ENCODE peak calls at places on chromosomes 3 and 15, in seven cellular contexts. One of them, this sample, is unnamed.

GRCh38 chr15:64903331-64903950 is 8.3 kb upstream of the ANKDD1A start:
- DNase-seq in effector CD4-positive, alpha-beta T cell: no peak
- DNase-seq in endothelial cell: no peak
- DNase-seq in iris pigment epithelial cell: no peak
- DNase-seq in stimulated activated CD8-positive, alpha-beta memory T cell treated with anti-CD3 and anti-CD28 coated beads, Interleukin-7, amount 100 ng/mL, for 4 hours: no peak
- DNase-seq in hepatocyte: no peak
- DNase-seq in NCI-H2029 treated with DMSO at 0.1 percent for 48 hours: no peak
- DNase-seq in this sample: no peak

GRCh38 chr3:139326707-139327106 is 17.1 kb upstream of the MRPS22 start:
- DNase-seq in stimulated activated CD8-positive, alpha-beta memory T cell treated with anti-CD3 and anti-CD28 coated beads, Interleukin-7, amount 100 ng/mL, for 4 hours: no peak
- DNase-seq in NCI-H2029 treated with DMSO at 0.1 percent for 48 hours: no peak
- DNase-seq in iris pigment epithelial cell: no peak
- DNase-seq in endothelial cell: no peak
- DNase-seq in effector CD4-positive, alpha-beta T cell: no peak
- DNase-seq in hepatocyte: no peak
- DNase-seq in this sample: no peak

GRCh38 chr3:45942051-45942825 is 1.0 kb upstream of the CXCR6 start:
- DNase-seq in NCI-H2029 treated with DMSO at 0.1 percent for 48 hours: peak; percentile 78
- DNase-seq in iris pigment epithelial cell: peak; percentile 62
- DNase-seq in endothelial cell: no peak
- DNase-seq in hepatocyte: no peak
- DNase-seq in stimulated activated CD8-positive, alpha-beta memory T cell treated with anti-CD3 and anti-CD28 coated beads, Interleukin-7, amount 100 ng/mL, for 4 hours: no peak
- DNase-seq in effector CD4-positive, alpha-beta T cell: no peak
- DNase-seq in this sample: no peak

GRCh38 chr3:166902374-166902773 is 477.7 kb downstream of the ZBBX start:
- DNase-seq in effector CD4-positive, alpha-beta T cell: no peak
- DNase-seq in endothelial cell: no peak
- DNase-seq in hepatocyte: no peak
- DNase-seq in NCI-H2029 treated with DMSO at 0.1 percent for 48 hours: no peak
- DNase-seq in iris pigment epithelial cell: peak; percentile 1
- DNase-seq in stimulated activated CD8-positive, alpha-beta memory T cell treated with anti-CD3 and anti-CD28 coated beads, Interleukin-7, amount 100 ng/mL, for 4 hours: no peak
- DNase-seq in this sample: no peak

GRCh38 chr3:179687967-179688535 is 35.2 kb downstream of the USP13 start:
- DNase-seq in iris pigment epithelial cell: no peak
- DNase-seq in effector CD4-positive, alpha-beta T cell: no peak
- DNase-seq in endothelial cell: no peak
- DNase-seq in NCI-H2029 treated with DMSO at 0.1 percent for 48 hours: no peak
- DNase-seq in stimulated activated CD8-positive, alpha-beta memory T cell treated with anti-CD3 and anti-CD28 coated beads, Interleukin-7, amount 100 ng/mL, for 4 hours: no peak
- DNase-seq in hepatocyte: no peak
- DNase-seq in this sample: no peak

GRCh38 chr3:193812078-193812725 is 219.2 kb downstream of the OPA1 start:
- DNase-seq in endothelial cell: no peak
- DNase-seq in stimulated activated CD8-positive, alpha-beta memory T cell treated with anti-CD3 and anti-CD28 coated beads, Interleukin-7, amount 100 ng/mL, for 4 hours: no peak
- DNase-seq in effector CD4-positive, alpha-beta T cell: no peak
- DNase-seq in hepatocyte: no peak
- DNase-seq in NCI-H2029 treated with DMSO at 0.1 percent for 48 hours: no peak
- DNase-seq in iris pigment epithelial cell: no peak
- DNase-seq in this sample: no peak

GRCh38 chr15:38035701-38036100 is 101.3 kb downstream of the TMCO5A start:
- DNase-seq in NCI-H2029 treated with DMSO at 0.1 percent for 48 hours: no peak
- DNase-seq in iris pigment epithelial cell: no peak
- DNase-seq in hepatocyte: no peak
- DNase-seq in effector CD4-positive, alpha-beta T cell: no peak
- DNase-seq in endothelial cell: no peak
- DNase-seq in stimulated activated CD8-positive, alpha-beta memory T cell treated with anti-CD3 and anti-CD28 coated beads, Interleukin-7, amount 100 ng/mL, for 4 hours: no peak
- DNase-seq in this sample: no peak

GRCh38 chr3:58237940-58238681 is 519 bp downstream of the ABHD6 start:
- DNase-seq in iris pigment epithelial cell: peak; percentile 37
- DNase-seq in stimulated activated CD8-positive, alpha-beta memory T cell treated with anti-CD3 and anti-CD28 coated beads, Interleukin-7, amount 100 ng/mL, for 4 hours: peak; percentile 23
- DNase-seq in endothelial cell: peak; percentile 23
- DNase-seq in hepatocyte: peak; percentile 60
- DNase-seq in NCI-H2029 treated with DMSO at 0.1 percent for 48 hours: no peak
- DNase-seq in effector CD4-positive, alpha-beta T cell: peak; percentile 45
- DNase-seq in this sample: peak; percentile 52

GRCh38 chr15:72169236-72169920 is 28.2 kb downstream of the GRAMD2A start:
- DNase-seq in iris pigment epithelial cell: no peak
- DNase-seq in endothelial cell: no peak
- DNase-seq in effector CD4-positive, alpha-beta T cell: no peak
- DNase-seq in stimulated activated CD8-positive, alpha-beta memory T cell treated with anti-CD3 and anti-CD28 coated beads, Interleukin-7, amount 100 ng/mL, for 4 hours: no peak
- DNase-seq in hepatocyte: no peak
- DNase-seq in NCI-H2029 treated with DMSO at 0.1 percent for 48 hours: no peak
- DNase-seq in this sample: no peak

GRCh38 chr3:152657002-152657400 is 177.9 kb upstream of the P2RY1 start:
- DNase-seq in hepatocyte: no peak
- DNase-seq in stimulated activated CD8-positive, alpha-beta memory T cell treated with anti-CD3 and anti-CD28 coated beads, Interleukin-7, amount 100 ng/mL, for 4 hours: no peak
- DNase-seq in iris pigment epithelial cell: no peak
- DNase-seq in NCI-H2029 treated with DMSO at 0.1 percent for 48 hours: no peak
- DNase-seq in effector CD4-positive, alpha-beta T cell: no peak
- DNase-seq in endothelial cell: no peak
- DNase-seq in this sample: no peak

GRCh38 chr3:71949403-71949802 is 164.5 kb upstream of the PROK2 start:
- DNase-seq in hepatocyte: no peak
- DNase-seq in endothelial cell: no peak
- DNase-seq in iris pigment epithelial cell: no peak
- DNase-seq in effector CD4-positive, alpha-beta T cell: no peak
- DNase-seq in stimulated activated CD8-positive, alpha-beta memory T cell treated with anti-CD3 and anti-CD28 coated beads, Interleukin-7, amount 100 ng/mL, for 4 hours: no peak
- DNase-seq in NCI-H2029 treated with DMSO at 0.1 percent for 48 hours: no peak
- DNase-seq in this sample: no peak

GRCh38 chr3:11477286-11477935 is 166.3 kb downstream of the VGLL4 start:
- DNase-seq in stimulated activated CD8-positive, alpha-beta memory T cell treated with anti-CD3 and anti-CD28 coated beads, Interleukin-7, amount 100 ng/mL, for 4 hours: no peak
- DNase-seq in hepatocyte: peak; percentile 65
- DNase-seq in effector CD4-positive, alpha-beta T cell: no peak
- DNase-seq in iris pigment epithelial cell: peak; percentile 77
- DNase-seq in NCI-H2029 treated with DMSO at 0.1 percent for 48 hours: no peak
- DNase-seq in endothelial cell: peak; percentile 11
- DNase-seq in this sample: no peak

GRCh38 chr15:95405447-95405846 is 925.1 kb upstream of the NR2F2 start:
- DNase-seq in iris pigment epithelial cell: peak; percentile 84
- DNase-seq in stimulated activated CD8-positive, alpha-beta memory T cell treated with anti-CD3 and anti-CD28 coated beads, Interleukin-7, amount 100 ng/mL, for 4 hours: no peak
- DNase-seq in endothelial cell: no peak
- DNase-seq in effector CD4-positive, alpha-beta T cell: no peak
- DNase-seq in hepatocyte: no peak
- DNase-seq in NCI-H2029 treated with DMSO at 0.1 percent for 48 hours: no peak
- DNase-seq in this sample: no peak

GRCh38 chr3:53137221-53137620 is 7.0 kb upstream of the RFT1 start:
- DNase-seq in effector CD4-positive, alpha-beta T cell: no peak
- DNase-seq in endothelial cell: no peak
- DNase-seq in stimulated activated CD8-positive, alpha-beta memory T cell treated with anti-CD3 and anti-CD28 coated beads, Interleukin-7, amount 100 ng/mL, for 4 hours: no peak
- DNase-seq in NCI-H2029 treated with DMSO at 0.1 percent for 48 hours: no peak
- DNase-seq in iris pigment epithelial cell: no peak
- DNase-seq in hepatocyte: no peak
- DNase-seq in this sample: no peak

GRCh38 chr15:84598993-84599392 is 1.8 kb upstream of the ZSCAN2 start:
- DNase-seq in hepatocyte: peak; percentile 74
- DNase-seq in iris pigment epithelial cell: peak; percentile 72
- DNase-seq in effector CD4-positive, alpha-beta T cell: no peak
- DNase-seq in endothelial cell: peak; percentile 64
- DNase-seq in stimulated activated CD8-positive, alpha-beta memory T cell treated with anti-CD3 and anti-CD28 coated beads, Interleukin-7, amount 100 ng/mL, for 4 hours: no peak
- DNase-seq in NCI-H2029 treated with DMSO at 0.1 percent for 48 hours: no peak
- DNase-seq in this sample: no peak

GRCh38 chr15:91982401-91982800 is 128.9 kb downstream of the SLCO3A1 start:
- DNase-seq in hepatocyte: no peak
- DNase-seq in iris pigment epithelial cell: no peak
- DNase-seq in NCI-H2029 treated with DMSO at 0.1 percent for 48 hours: no peak
- DNase-seq in stimulated activated CD8-positive, alpha-beta memory T cell treated with anti-CD3 and anti-CD28 coated beads, Interleukin-7, amount 100 ng/mL, for 4 hours: no peak
- DNase-seq in endothelial cell: no peak
- DNase-seq in effector CD4-positive, alpha-beta T cell: no peak
- DNase-seq in this sample: no peak

GRCh38 chr3:183385698-183386590 is 42.5 kb downstream of the MCF2L2 start:
- DNase-seq in effector CD4-positive, alpha-beta T cell: peak; percentile 35
- DNase-seq in NCI-H2029 treated with DMSO at 0.1 percent for 48 hours: peak; percentile 66
- DNase-seq in endothelial cell: peak; percentile 59
- DNase-seq in hepatocyte: peak; percentile 87
- DNase-seq in iris pigment epithelial cell: peak; percentile 79
- DNase-seq in stimulated activated CD8-positive, alpha-beta memory T cell treated with anti-CD3 and anti-CD28 coated beads, Interleukin-7, amount 100 ng/mL, for 4 hours: peak; percentile 33
- DNase-seq in this sample: peak; percentile 25

GRCh38 chr3:32813180-32813579 is 4.6 kb upstream of the TRIM71 start:
- DNase-seq in stimulated activated CD8-positive, alpha-beta memory T cell treated with anti-CD3 and anti-CD28 coated beads, Interleukin-7, amount 100 ng/mL, for 4 hours: no peak
- DNase-seq in NCI-H2029 treated with DMSO at 0.1 percent for 48 hours: no peak
- DNase-seq in iris pigment epithelial cell: no peak
- DNase-seq in endothelial cell: no peak
- DNase-seq in effector CD4-positive, alpha-beta T cell: no peak
- DNase-seq in hepatocyte: peak; percentile 71
- DNase-seq in this sample: no peak

This sample was measured in GM19239.